ENCODE peak calls at places on chromosomes 11 and 22, in eight cellular contexts. N, W, S, T, Z, L, G and Y are unnamed samples.

GRCh38 chr11:113546757-113547507 is 71.7 kb upstream of the DRD2 start:
- DNase-seq in W (no peak), L (no peak), Z (no peak), N (no peak), S (no peak), G (no peak), T (no peak), Y (no peak)

GRCh38 chr11:7143908-7144307 is 55.1 kb downstream of the RBMXL2 start:
- DNase-seq in S (peak), T (peak), N (no peak), Z (no peak), W (no peak), G (no peak), L (no peak), Y (no peak)

GRCh38 chr11:38019072-38019775 is 1421.2 kb upstream of the RAG2 start:
- DNase-seq in G (no peak), T (no peak), N (no peak), W (no peak), S (peak), Z (no peak), L (no peak), Y (no peak)

GRCh38 chr22:38077096-38077495 is 6.9 kb downstream of the SLC16A8 start:
- DNase-seq in Z (no peak), N (no peak), W (no peak), S (no peak), T (no peak), G (no peak), L (no peak), Y (no peak)

GRCh38 chr11:24617856-24618255 is 121.0 kb downstream of the LUZP2 start:
- DNase-seq in Z (no peak), G (no peak), T (no peak), N (no peak), L (no peak), S (no peak), W (no peak), Y (no peak)

GRCh38 chr22:27843441-27843840 is 41.9 kb upstream of the MN1 start:
- DNase-seq in S (no peak), W (no peak), N (no peak), G (no peak), T (no peak), Z (no peak), L (no peak), Y (no peak)

GRCh38 chr11:64192429-64192828 is 6.5 kb downstream of the STIP1 start:
- DNase-seq in L (no peak), G (no peak), S (no peak), Z (no peak), N (no peak), W (no peak), T (no peak), Y (no peak)

GRCh38 chr11:1771700-1772099 is 8.0 kb upstream of the CTSD start:
- DNase-seq in T (peak), G (no peak), S (no peak), L (no peak), Z (peak), W (peak), N (no peak), Y (no peak)

GRCh38 chr11:65967329-65967934 is 5.9 kb downstream of the SART1 start:
- DNase-seq in G (no peak), S (no peak), W (no peak), N (no peak), T (no peak), L (no peak), Z (no peak), Y (no peak)

GRCh38 chr11:134343646-134344045 is 11.9 kb downstream of the GLB1L2 start:
- DNase-seq in W (no peak), G (peak), T (no peak), S (no peak), Z (no peak), L (no peak), N (no peak), Y (no peak)

GRCh38 chr22:28976588-28976987 is 85.0 kb downstream of the C22orf31 start:
- DNase-seq in N (no peak), S (no peak), Z (no peak), T (peak), W (no peak), L (no peak), G (no peak), Y (peak)

GRCh38 chr11:8777907-8778767 is 95.5 kb downstream of the RPL27A start:
- DNase-seq in Z (no peak), G (peak), T (peak), S (no peak), N (no peak), L (no peak), W (no peak), Y (no peak)

GRCh38 chr11:15801126-15801525 is 555.2 kb downstream of the SOX6 start:
- DNase-seq in W (no peak), L (no peak), T (no peak), Z (no peak), N (no peak), S (no peak), G (no peak), Y (no peak)

GRCh38 chr11:75650167-75650723 is 18.6 kb downstream of the MAP6 start:
- DNase-seq in W (no peak), Z (no peak), L (no peak), N (no peak), G (no peak), T (no peak), S (no peak), Y (no peak)

GRCh38 chr11:68905421-68906360 is 2.0 kb downstream of the IGHMBP2 start:
- DNase-seq in G (no peak), W (no peak), S (no peak), T (no peak), Z (no peak), N (no peak), L (no peak), Y (no peak)

GRCh38 chr11:16936643-16937042 is 77.6 kb downstream of the PLEKHA7 start:
- DNase-seq in S (no peak), G (no peak), N (no peak), W (no peak), L (no peak), Z (peak), T (no peak), Y (no peak)

GRCh38 chr11:66326261-66327111 is 9.6 kb upstream of the CD248 start:
- DNase-seq in N (no peak), G (no peak), T (peak), S (no peak), W (no peak), L (no peak), Z (no peak), Y (no peak)

GRCh38 chr22:43168416-43169309 is 17.3 kb downstream of the TSPO start:
- DNase-seq in L (no peak), Z (no peak), G (no peak), T (peak), W (no peak), S (no peak), N (no peak), Y (no peak)

GRCh38 chr22:22752556-22753477 is 108.4 kb downstream of the GGTLC2 start:
- DNase-seq in W (peak), L (no peak), Z (no peak), S (peak), T (peak), G (peak), N (no peak), Y (no peak)

GRCh38 chr11:46524201-46524600 is 69.6 kb downstream of the AMBRA1 start:
- DNase-seq in L (no peak), S (no peak), G (no peak), W (no peak), N (no peak), T (no peak), Z (no peak), Y (no peak)

GRCh38 chr11:82794490-82794889 is 60.8 kb upstream of the FAM181B start:
- DNase-seq in Z (no peak), L (no peak), T (no peak), S (no peak), W (no peak), G (no peak), N (no peak), Y (no peak)

GRCh38 chr11:11422291-11423128 is 69.5 kb upstream of the CSNK2A3 start:
- DNase-seq in W (no peak), N (no peak), T (no peak), G (no peak), S (no peak), L (no peak), Z (peak), Y (no peak)

GRCh38 chr22:42630901-42631602 is 9.3 kb downstream of the ATP5MGL start:
- DNase-seq in Z (no peak), S (no peak), L (no peak), G (no peak), T (no peak), W (no peak), N (no peak), Y (no peak)

GRCh38 chr22:17063372-17064106 is 21.3 kb upstream of the IL17RA start:
- DNase-seq in N (no peak), S (no peak), L (no peak), T (no peak), Z (peak), W (no peak), G (no peak), Y (no peak)

GRCh38 chr22:37566329-37566837 is 6.1 kb downstream of the CDC42EP1 start:
- DNase-seq in Z (no peak), S (no peak), G (no peak), W (no peak), N (no peak), T (no peak), L (peak), Y (no peak)

GRCh38 chr22:29030016-29030617 is 31.5 kb downstream of the C22orf31 start:
- DNase-seq in S (no peak), G (no peak), T (no peak), N (no peak), Z (peak), L (no peak), W (peak), Y (peak)

GRCh38 chr22:21013742-21014201 is 1.2 kb upstream of the P2RX6 start:
- DNase-seq in N (no peak), Z (no peak), G (no peak), W (no peak), T (no peak), S (no peak), L (no peak), Y (no peak)

GRCh38 chr22:43346521-43346929 is 3.4 kb upstream of the SCUBE1 start:
- DNase-seq in G (peak), Z (peak), T (no peak), L (peak), W (no peak), S (peak), N (peak), Y (peak)

GRCh38 chr11:107704432-107704831 is 7.4 kb downstream of the SLN start:
- DNase-seq in Z (no peak), L (no peak), N (no peak), S (no peak), W (peak), T (peak), G (no peak), Y (no peak)

GRCh38 chr11:87819141-87819540 is 356.1 kb downstream of the RAB38 start:
- DNase-seq in N (no peak), G (no peak), W (no peak), T (no peak), L (no peak), Z (no peak), S (no peak), Y (no peak)

GRCh38 chr11:28598531-28598930 is 490.3 kb downstream of the METTL15 start:
- DNase-seq in L (no peak), W (no peak), G (no peak), T (peak), N (no peak), S (no peak), Z (no peak), Y (no peak)

GRCh38 chr22:17303840-17304779 is 65.2 kb upstream of the CECR2 start:
- DNase-seq in S (peak), G (peak), Z (peak), N (peak), T (no peak), L (peak), W (no peak), Y (no peak)

GRCh38 chr22:23832226-23833016 is 6.4 kb downstream of the DERL3 start:
- DNase-seq in T (no peak), G (no peak), N (no peak), W (no peak), L (no peak), Z (no peak), S (no peak), Y (no peak)

GRCh38 chr11:2947744-2948143 is 18.5 kb upstream of the PHLDA2 start:
- DNase-seq in L (no peak), T (no peak), G (no peak), W (no peak), Z (no peak), S (no peak), N (no peak), Y (no peak)

GRCh38 chr22:42263944-42264343 is 6.5 kb downstream of the TCF20 start:
- DNase-seq in T (no peak), Z (no peak), L (no peak), S (no peak), W (no peak), G (no peak), N (no peak), Y (no peak)

GRCh38 chr11:110468095-110468494 is 38.3 kb downstream of the FDX1 start:
- DNase-seq in W (no peak), G (no peak), S (no peak), T (no peak), N (no peak), Z (no peak), L (no peak), Y (no peak)

GRCh38 chr11:8206251-8207079 is 37.6 kb upstream of the RIC3 start:
- DNase-seq in L (no peak), S (no peak), N (no peak), T (no peak), W (no peak), Z (peak), G (no peak), Y (no peak)

GRCh38 chr11:103832762-103833161 is 203.7 kb upstream of the DDI1 start:
- DNase-seq in N (no peak), S (no peak), G (no peak), T (no peak), Z (no peak), L (no peak), W (no peak), Y (no peak)